ENCODE peak calls at places on chromosome 17, in nine cellular contexts. R is thyroid gland, E is Peyer's patch, Q is H54, H is IMR-90, Z is lower leg skin, L is heart left ventricle, Y is suprapubic skin, K is spleen. M is an unnamed sample.

GRCh38 chr17:1782171-1782567 is 20.3 kb downstream of the SERPINF1 start:
- DNase-seq in R (no peak), L (no peak), E (no peak), K (no peak), Q (no peak), Z (no peak), Y (no peak), H (no peak), M (no peak)

GRCh38 chr17:76461765-76462555 is 5.4 kb upstream of the AANAT start:
- DNase-seq in Q (peak), K (no peak), Z (no peak), E (no peak), Y (no peak), L (no peak), H (no peak), R (no peak), M (no peak)

GRCh38 chr17:67238976-67239375 is 6.0 kb downstream of the HELZ start:
- DNase-seq in L (no peak), Z (no peak), E (no peak), Q (no peak), R (no peak), Y (no peak), H (peak), K (no peak), M (no peak)

GRCh38 chr17:39231587-39232551 is 6.1 kb upstream of the STAC2 start:
- DNase-seq in E (peak), K (peak), H (peak), Z (no peak), R (peak), Q (no peak), Y (no peak), L (peak), M (peak)

GRCh38 chr17:32259596-32259995 is 6.0 kb upstream of the RHBDL3 start:
- DNase-seq in H (peak), E (no peak), Z (no peak), Q (peak), K (peak), Y (no peak), L (no peak), R (no peak), M (no peak)

GRCh38 chr17:13862341-13862740 is 207.0 kb upstream of the COX10 start:
- DNase-seq in K (no peak), L (no peak), R (no peak), E (no peak), Z (no peak), H (no peak), Q (no peak), Y (no peak), M (no peak)

GRCh38 chr17:19933221-19933620 is 44.4 kb downstream of the AKAP10 start:
- DNase-seq in H (peak), E (no peak), K (no peak), L (no peak), Q (no peak), Z (no peak), Y (no peak), R (no peak), M (no peak)

GRCh38 chr17:4332296-4332970 is 34.0 kb downstream of the UBE2G1 start:
- DNase-seq in E (no peak), K (no peak), H (peak), Q (peak), Z (no peak), L (no peak), Y (no peak), R (no peak), M (no peak)

GRCh38 chr17:46726106-46726670 is 92.3 kb downstream of the WNT3 start:
- DNase-seq in Q (no peak), Z (no peak), E (no peak), R (no peak), K (no peak), H (peak), L (no peak), Y (no peak), M (no peak)

GRCh38 chr17:58391302-58391984 is 25.9 kb downstream of the RNF43 start:
- DNase-seq in Y (no peak), R (peak), E (no peak), L (peak), Z (no peak), H (no peak), Q (peak), K (no peak), M (peak)

GRCh38 chr17:58487589-58488427 is at the start of gene HSF5:
- DNase-seq in E (peak), R (peak), L (peak), Z (no peak), K (peak), H (no peak), Q (no peak), Y (no peak), M (peak)

GRCh38 chr17:7465481-7466275 is 13.8 kb downstream of the ZBTB4 start:
- DNase-seq in Y (no peak), H (no peak), Z (no peak), L (no peak), K (peak), Q (no peak), E (no peak), R (no peak), M (no peak)

GRCh38 chr17:39605492-39606433 is 2.0 kb downstream of the NEUROD2 start:
- DNase-seq in Z (no peak), R (no peak), E (no peak), Q (no peak), K (no peak), H (no peak), Y (no peak), L (no peak), M (no peak)

GRCh38 chr17:66781135-66781534 is 53.8 kb upstream of the CACNG5 start:
- DNase-seq in Q (no peak), R (no peak), Z (no peak), H (no peak), K (no peak), E (no peak), Y (peak), L (no peak), M (no peak)

GRCh38 chr17:44922136-44922535 is 6.8 kb upstream of the GFAP start:
- DNase-seq in R (no peak), H (no peak), Y (no peak), L (no peak), Q (no peak), Z (no peak), K (no peak), E (no peak), M (no peak)

GRCh38 chr17:69596141-69596540 is 181.6 kb downstream of the MAP2K6 start:
- DNase-seq in K (no peak), R (peak), L (no peak), H (no peak), Z (no peak), Y (no peak), E (no peak), Q (no peak), M (no peak)

GRCh38 chr17:76139801-76140660 is 1.0 kb downstream of the FOXJ1 start:
- DNase-seq in L (no peak), H (no peak), Y (no peak), K (peak), Q (no peak), Z (no peak), R (peak), E (no peak), M (peak)

GRCh38 chr17:18025596-18026407 is 13.2 kb downstream of the ATPAF2 start:
- DNase-seq in R (no peak), K (no peak), H (peak), Y (no peak), Z (peak), E (no peak), Q (peak), L (no peak), M (no peak)

GRCh38 chr17:42904110-42904469 is 3.5 kb downstream of the G6PC1 start:
- DNase-seq in E (no peak), Y (no peak), R (no peak), Q (no peak), K (no peak), H (no peak), Z (no peak), L (no peak), M (no peak)

GRCh38 chr17:37788531-37788930 is 43.7 kb upstream of the HNF1B start:
- DNase-seq in Z (no peak), R (no peak), Q (no peak), E (no peak), Y (no peak), L (no peak), H (no peak), K (no peak), M (no peak)

GRCh38 chr17:5929721-5930120 is 140.5 kb upstream of the WSCD1 start:
- DNase-seq in K (no peak), Y (no peak), Z (no peak), L (no peak), R (peak), H (no peak), E (no peak), Q (no peak), M (no peak)

GRCh38 chr17:5912927-5913565 is 157.1 kb upstream of the WSCD1 start:
- DNase-seq in H (no peak), Y (no peak), Q (no peak), K (no peak), Z (no peak), E (no peak), R (no peak), L (no peak), M (no peak)

GRCh38 chr17:10447035-10447931 is 22.1 kb downstream of the MYH4 start:
- DNase-seq in H (no peak), K (no peak), L (no peak), E (no peak), R (no peak), Y (no peak), Q (no peak), Z (no peak), M (no peak)

GRCh38 chr17:62653831-62654829 is 26.7 kb downstream of the MRC2 start:
- DNase-seq in K (no peak), Z (no peak), L (peak), Y (no peak), H (peak), Q (no peak), R (no peak), E (no peak), M (peak)

GRCh38 chr17:17749921-17750320 is 68.7 kb downstream of the RAI1 start:
- DNase-seq in H (peak), Z (no peak), Y (no peak), E (peak), Q (no peak), R (no peak), L (no peak), K (no peak), M (peak)

GRCh38 chr17:6914711-6915110 is 81.1 kb upstream of the ALOX12 start:
- DNase-seq in Q (peak), Y (no peak), Z (no peak), E (no peak), L (no peak), K (no peak), R (peak), H (peak), M (peak)

GRCh38 chr17:1873418-1873817 is 43.6 kb downstream of the RPA1 start:
- DNase-seq in Q (no peak), L (no peak), Z (no peak), R (no peak), Y (no peak), K (no peak), E (no peak), H (no peak), M (no peak)

GRCh38 chr17:37406635-37407455 is at the start of the genes ACACA and TADA2A:
- DNase-seq in H (peak), Q (peak), K (peak), Z (peak), E (peak), Y (peak), L (peak), R (peak), M (peak)

GRCh38 chr17:62038248-62038647 is 26.8 kb downstream of the MED13 start:
- DNase-seq in R (no peak), L (no peak), H (no peak), K (no peak), Q (no peak), E (no peak), Y (no peak), Z (no peak), M (no peak)

GRCh38 chr17:38658741-38659345 is 15.9 kb downstream of the EPOP start:
- DNase-seq in Q (no peak), Z (no peak), Y (no peak), H (no peak), R (no peak), K (no peak), L (peak), E (no peak), M (no peak)

DNA sequence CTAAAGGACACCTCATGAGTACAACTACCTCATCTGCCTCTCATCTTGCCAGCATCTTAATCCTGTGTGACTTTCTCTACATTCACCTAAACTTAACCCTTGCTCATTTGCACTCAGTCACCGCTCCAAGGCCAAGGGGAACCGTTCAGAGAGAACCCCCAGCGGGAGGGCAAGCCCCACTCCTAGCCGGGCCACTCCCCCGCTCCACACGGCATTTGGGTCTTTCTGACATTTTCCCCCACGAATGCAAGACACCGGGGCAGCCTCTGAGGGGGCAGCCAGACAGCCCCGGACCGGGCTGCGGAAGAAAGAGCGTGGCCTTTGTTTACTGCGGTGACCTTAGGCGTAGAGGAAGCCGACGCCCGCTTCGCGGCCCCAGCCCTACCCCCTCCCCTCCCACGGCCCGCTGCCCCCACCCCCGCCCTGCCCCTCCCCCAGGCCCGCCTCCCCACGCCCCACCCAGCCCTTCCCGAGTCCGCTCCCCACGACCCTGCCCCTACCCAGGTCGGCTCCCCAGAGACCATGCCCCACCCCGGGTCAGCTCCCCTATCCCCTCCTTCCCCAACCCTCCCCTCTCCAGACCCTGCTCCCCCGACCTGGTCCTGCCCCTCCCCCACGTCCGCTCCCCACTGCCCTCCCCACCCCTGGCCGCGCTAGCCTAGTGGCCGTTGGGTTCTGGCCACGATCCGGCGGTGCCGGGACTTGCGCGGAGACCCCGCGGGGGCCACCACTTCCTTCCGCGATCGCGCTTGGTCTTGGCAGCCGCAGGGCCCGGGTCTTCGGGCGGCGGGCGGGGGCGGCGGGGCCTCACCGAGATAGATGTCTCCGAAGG is 789 bp downstream of the CSNK1D start:
- DNase-seq in K (peak), R (no peak), Q (no peak), L (peak), E (peak), Z (peak), Y (no peak), H (no peak), M (peak)
- TF ChIP-seq POLR2A in K (no peak), R (no peak), Q (no peak), L (no peak), E (no peak), Z (no peak), Y (no peak), H (no peak), M (no peak)

DNA sequence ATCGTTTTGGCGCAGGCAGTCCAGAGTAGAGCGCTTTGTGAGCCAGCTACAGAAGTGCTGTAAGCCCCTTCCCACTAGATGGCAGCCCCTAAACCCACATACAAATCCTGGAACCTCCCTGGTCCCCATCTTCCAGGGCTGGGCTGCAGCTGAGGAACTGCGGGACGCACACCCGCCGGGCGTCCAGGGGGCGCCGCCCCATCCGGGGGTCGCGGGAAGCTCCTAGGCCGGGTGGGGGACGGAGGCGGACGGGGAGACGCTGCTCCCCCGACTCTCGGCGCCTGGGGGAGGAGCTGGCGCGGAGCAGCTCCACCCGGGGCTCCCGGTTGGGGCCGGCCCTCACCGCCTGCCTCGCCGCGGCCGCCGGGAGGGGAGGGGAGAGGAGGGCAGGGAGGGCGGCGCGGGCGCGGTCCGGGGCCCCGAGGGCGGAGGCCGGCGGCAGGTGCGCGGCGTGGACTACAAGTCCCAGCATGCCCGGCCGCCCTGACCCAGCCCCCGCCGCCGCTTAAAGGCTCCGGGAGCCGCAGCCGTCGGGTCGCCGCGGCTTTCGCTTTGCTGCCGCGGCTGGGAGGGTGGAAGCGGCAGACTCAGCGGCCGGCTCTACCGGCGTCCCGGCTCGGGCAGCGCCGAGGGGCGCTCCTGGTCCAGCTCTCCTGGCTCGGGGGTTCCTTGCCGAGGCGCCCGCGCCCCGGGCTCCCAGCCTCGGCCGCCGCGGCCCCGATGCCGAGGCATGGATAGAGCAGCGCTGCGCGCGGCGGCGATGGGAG is at the start of gene KSR1:
- DNase-seq in L (peak), H (peak), R (peak), E (peak), K (peak), Z (peak), Q (peak), Y (peak), M (peak)
- TF ChIP-seq POLR2A in L (no peak), H (peak), R (peak), E (peak), K (no peak), Z (no peak), Q (no peak), Y (peak), M (peak)

GRCh38 chr17:78857266-78857665 is 16.7 kb upstream of the USP36 start:
- DNase-seq in L (no peak), K (no peak), E (no peak), H (no peak), Y (no peak), Z (no peak), Q (no peak), R (no peak), M (no peak)

GRCh38 chr17:78862073-78863023 is 21.7 kb upstream of the USP36 start:
- DNase-seq in R (peak), Q (peak), K (no peak), L (peak), H (peak), Z (peak), E (peak), Y (peak), M (no peak)

GRCh38 chr17:78855561-78856165 is 15.0 kb upstream of the USP36 start:
- DNase-seq in Z (no peak), Q (no peak), H (no peak), Y (no peak), K (no peak), R (no peak), E (no peak), L (no peak), M (no peak)

GRCh38 chr17:78861229-78861628 is 20.6 kb upstream of the USP36 start:
- DNase-seq in Y (no peak), Z (no peak), H (no peak), L (no peak), K (no peak), E (no peak), R (no peak), Q (no peak), M (no peak)

GRCh38 chr17:78859051-78859450 is 18.4 kb upstream of the USP36 start:
- DNase-seq in E (no peak), H (no peak), L (no peak), Z (no peak), Y (no peak), Q (no peak), K (no peak), R (no peak), M (no peak)
- TF ChIP-seq POLR2A in E (no peak), H (no peak), L (no peak), Z (no peak), Y (no peak), Q (no peak), K (no peak), R (no peak), M (no peak)

GRCh38 chr17:73744411-73744810 is 100.2 kb upstream of the SDK2 start:
- DNase-seq in E (no peak), H (no peak), Z (no peak), R (no peak), Y (no peak), L (no peak), K (no peak), Q (no peak), M (no peak)

GRCh38 chr17:73743802-73744201 is 99.6 kb upstream of the SDK2 start:
- DNase-seq in E (no peak), Q (no peak), R (no peak), H (no peak), L (no peak), K (no peak), Y (no peak), Z (no peak), M (no peak)

GRCh38 chr17:73738751-73739575 is 94.7 kb upstream of the SDK2 start:
- DNase-seq in Y (no peak), H (no peak), E (no peak), Q (no peak), L (no peak), Z (no peak), K (no peak), R (no peak), M (no peak)

GRCh38 chr17:73742915-73743314 is 98.7 kb upstream of the SDK2 start:
- DNase-seq in Y (no peak), E (no peak), L (no peak), Q (no peak), H (no peak), Z (no peak), R (no peak), K (no peak), M (no peak)

GRCh38 chr17:73740370-73740769 is 96.1 kb upstream of the SDK2 start:
- DNase-seq in Q (no peak), L (no peak), K (no peak), R (no peak), Y (no peak), E (no peak), H (no peak), Z (no peak), M (no peak)
- TF ChIP-seq POLR2A in Q (no peak), L (no peak), K (no peak), R (no peak), Y (no peak), E (no peak), H (no peak), Z (no peak), M (no peak)

GRCh38 chr17:8963017-8963416 is 2.5 kb downstream of the PIK3R5 start:
- DNase-seq in Y (no peak), Q (no peak), L (no peak), K (no peak), E (no peak), R (no peak), H (no peak), Z (no peak), M (no peak)

GRCh38 chr17:8964801-8965393 is 610 bp downstream of the PIK3R5 start:
- DNase-seq in E (peak), K (peak), Y (no peak), Z (peak), R (no peak), L (peak), Q (no peak), H (no peak), M (no peak)

GRCh38 chr17:8966926-8967325 is 1.4 kb upstream of the PIK3R5 start:
- DNase-seq in K (no peak), E (peak), L (no peak), Q (no peak), H (no peak), Z (no peak), R (no peak), Y (no peak), M (no peak)

GRCh38 chr17:8963665-8964258 is 1.7 kb downstream of the PIK3R5 start:
- DNase-seq in Y (no peak), L (no peak), Q (no peak), K (no peak), H (no peak), E (no peak), Z (no peak), R (no peak), M (no peak)

DNA sequence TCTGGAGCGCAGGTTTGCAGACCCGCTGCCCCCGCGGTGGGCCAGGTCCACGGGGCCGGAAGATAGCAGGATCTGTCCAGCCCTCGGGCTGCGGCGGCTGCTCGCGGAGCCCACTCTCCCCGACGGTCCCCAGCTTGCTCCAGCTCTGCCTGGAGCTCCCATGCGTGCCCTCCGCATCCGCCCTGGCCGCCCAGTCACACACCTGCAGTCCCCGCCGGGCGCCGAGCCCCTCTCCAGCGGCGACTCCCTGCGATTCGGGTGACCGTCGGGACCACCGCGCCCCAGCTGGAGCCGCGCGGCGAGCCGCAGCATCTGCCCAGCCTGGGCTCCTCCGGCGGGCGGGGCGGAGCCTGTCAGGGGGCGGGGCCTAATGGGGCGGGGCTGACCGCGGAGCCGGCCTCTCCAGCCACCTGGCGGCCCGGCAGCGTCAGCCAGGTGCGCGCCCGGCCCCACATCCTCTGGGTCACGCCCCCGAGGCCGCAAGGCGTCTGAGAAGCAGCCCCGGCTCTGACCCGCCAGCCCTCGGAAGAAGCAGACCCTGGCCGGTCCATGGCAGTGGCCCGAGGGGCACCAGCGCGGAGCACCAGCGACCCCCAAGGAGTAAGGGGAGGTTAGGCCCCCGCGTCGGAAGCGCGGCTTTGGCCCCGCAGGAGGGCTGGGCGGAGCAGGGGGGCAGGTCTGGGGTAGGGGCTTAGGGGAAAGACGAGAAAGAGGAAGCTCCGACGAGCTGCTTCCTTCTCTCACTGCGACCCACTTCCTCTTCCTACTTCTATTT is at the start of gene PIK3R5:
- DNase-seq in L (peak), Q (no peak), E (peak), R (peak), H (no peak), K (peak), Z (peak), Y (no peak), M (no peak)
- TF ChIP-seq POLR2A in L (no peak), Q (no peak), E (no peak), R (no peak), H (no peak), K (no peak), Z (no peak), Y (no peak), M (no peak)